ENCODE peak calls at places on chromosomes 13 and 19, in nine cellular contexts. T, Y, D, E, U, V, Z, K and L are unnamed samples.

GRCh38 chr13:100673831-100674362 is 698 bp downstream of the TMTC4 start:
- DNase-seq in E (no peak), Z (peak; percentile 18), V (peak; percentile 69), T (peak; percentile 46), Y (peak; percentile 39), U (peak; percentile 19), D (no peak), K (peak; percentile 82), L (peak; percentile 83)

GRCh38 chr13:106919638-106920037 is 351.7 kb upstream of the ARGLU1 start:
- DNase-seq in Y (no peak), Z (no peak), D (no peak), U (no peak), V (no peak), E (peak; percentile 34), T (no peak), K (no peak), L (no peak)

GRCh38 chr13:72126424-72126823 is 259.4 kb upstream of the DACH1 start:
- DNase-seq in Z (no peak), U (no peak), D (no peak), Y (no peak), K (no peak), E (no peak), V (no peak), T (no peak), L (no peak)

GRCh38 chr13:95535243-95535642 is 17.3 kb upstream of the CLDN10 start:
- DNase-seq in Y (no peak), T (no peak), D (no peak), V (no peak), E (no peak), K (peak; percentile 94), Z (no peak), U (no peak), L (peak; percentile 73)

GRCh38 chr13:23440821-23441608 is 7.5 kb upstream of the SACS start:
- DNase-seq in Y (no peak), U (no peak), K (peak; percentile 84), Z (no peak), E (no peak), D (no peak), T (no peak), V (no peak), L (peak; percentile 15)

GRCh38 chr19:47111081-47111589 is 2.4 kb downstream of the ZC3H4 start:
- DNase-seq in D (peak; percentile 41), K (no peak), Z (no peak), V (no peak), T (no peak), Y (peak; percentile 41), U (no peak), E (no peak), L (no peak)

GRCh38 chr19:46453661-46454060 is 17.7 kb downstream of the PNMA8A start:
- DNase-seq in T (no peak), K (no peak), Y (no peak), E (no peak), Z (no peak), U (no peak), V (no peak), D (no peak), L (no peak)

GRCh38 chr19:52492201-52492960 is 35.1 kb upstream of the ZNF808 start:
- DNase-seq in V (no peak), E (peak; percentile 47), Y (no peak), U (no peak), D (no peak), T (peak; percentile 44), Z (no peak), K (no peak), L (no peak)

GRCh38 chr19:3162418-3163229 is 15.9 kb upstream of the S1PR4 start:
- DNase-seq in V (no peak), E (no peak), K (peak; percentile 58), D (no peak), U (no peak), Y (no peak), T (no peak), Z (no peak), L (no peak)

GRCh38 chr13:57588639-57589038 is 42.9 kb upstream of the PCDH17 start:
- DNase-seq in K (no peak), E (no peak), V (no peak), Y (no peak), Z (no peak), U (no peak), D (no peak), T (no peak), L (no peak)

GRCh38 chr19:14149509-14149994 is 13.2 kb upstream of the ASF1B start:
- DNase-seq in E (no peak), V (peak; percentile 74), D (peak; percentile 23), K (no peak), U (peak; percentile 26), T (no peak), Y (peak; percentile 70), Z (peak; percentile 52), L (no peak)

GRCh38 chr13:34914416-34914815 is 27.7 kb upstream of the NBEA start:
- DNase-seq in Z (no peak), Y (no peak), K (no peak), D (no peak), U (no peak), E (no peak), T (no peak), V (no peak), L (no peak)